ENCODE peak calls at places on chromosomes 5 and 9, in six cellular contexts. S is NCI-H524, T is colonic mucosa, C is tibial nerve, M is T-helper 1 cell, Y is IMR-90. I is an unnamed sample.

GRCh38 chr5:145830594-145830993 is 4.5 kb downstream of the PRELID2 start:
- DNase-seq in S (no peak), T (no peak), C (no peak), M (no peak), Y (peak), I (no peak)

GRCh38 chr5:71872465-71872864 is 153.4 kb downstream of the CARTPT start:
- DNase-seq in S (no peak), T (no peak), C (no peak), M (no peak), Y (no peak), I (no peak)

GRCh38 chr9:123036886-123037540 is 3.5 kb downstream of the GPR21 start:
- DNase-seq in S (no peak), T (no peak), C (no peak), M (no peak), Y (peak), I (no peak)

GRCh38 chr5:150317048-150318003 is 14.6 kb upstream of the ARSI start:
- DNase-seq in S (no peak), T (no peak), C (peak), M (no peak), Y (peak), I (no peak)

GRCh38 chr5:159456722-159457462 is 126.6 kb upstream of the IL12B start:
- DNase-seq in S (no peak), T (no peak), C (no peak), M (no peak), Y (peak), I (peak)

GRCh38 chr5:175814676-175815075 is 56.7 kb upstream of the CPLX2 start:
- DNase-seq in S (no peak), T (no peak), C (no peak), M (no peak), Y (peak), I (no peak)

GRCh38 chr5:142942901-142943300 is 172.7 kb downstream of the ARHGAP26 start:
- DNase-seq in S (no peak), T (no peak), C (no peak), M (no peak), Y (no peak), I (no peak)

GRCh38 chr9:120622790-120623189 is 42.8 kb upstream of the CDK5RAP2 start:
- DNase-seq in S (no peak), T (no peak), C (no peak), M (no peak), Y (no peak), I (no peak)

GRCh38 chr9:71446499-71447411 is 321.6 kb downstream of the CEMIP2 start:
- DNase-seq in S (peak), T (peak), C (peak), M (no peak), Y (peak), I (peak)

GRCh38 chr9:77011973-77012817 is 7.3 kb upstream of the FOXB2 start:
- DNase-seq in S (no peak), T (peak), C (peak), M (no peak), Y (peak), I (peak)

GRCh38 chr5:154603978-154604679 is 126.1 kb upstream of the HAND1 start:
- DNase-seq in S (peak), T (no peak), C (no peak), M (no peak), Y (peak), I (no peak)

GRCh38 chr5:102823441-102823874 is 68.4 kb downstream of the PAM start:
- DNase-seq in S (peak), T (no peak), C (no peak), M (no peak), Y (peak), I (no peak)

GRCh38 chr5:83285661-83286398 is 185.7 kb upstream of the VCAN start:
- DNase-seq in S (no peak), T (no peak), C (no peak), M (no peak), Y (no peak), I (no peak)